ENCODE peak calls at places on chromosome 22, in seven cellular contexts. U, Z, Q, K, N, O and J are unnamed samples.

GRCh38 chr22:38981005-38981658 is 1.0 kb upstream of the APOBEC3B start:
- DNase-seq in U (peak), Z (no peak), Q (no peak), K (peak), N (no peak), O (peak), J (no peak)

GRCh38 chr22:44424867-44425351 is 73.1 kb downstream of the RTL6 start:
- DNase-seq in U (no peak), Z (no peak), Q (no peak), K (no peak), N (no peak), O (no peak), J (no peak)

GRCh38 chr22:29244785-29245625 is 22.8 kb downstream of the RHBDD3 start:
- DNase-seq in U (no peak), Z (no peak), Q (no peak), K (no peak), N (no peak), O (peak), J (no peak)

GRCh38 chr22:37636186-37636948 is 3.1 kb upstream of the SH3BP1 start:
- DNase-seq in U (no peak), Z (peak), Q (no peak), K (no peak), N (peak), O (no peak), J (no peak)

GRCh38 chr22:20249797-20250354 is 18.2 kb downstream of the RTN4R start:
- DNase-seq in U (no peak), Z (no peak), Q (peak), K (no peak), N (no peak), O (peak), J (no peak)

GRCh38 chr22:33652596-33652995 is 267.7 kb downstream of the LARGE1 start:
- DNase-seq in U (peak), Z (no peak), Q (no peak), K (no peak), N (no peak), O (no peak), J (no peak)

GRCh38 chr22:42116848-42117424 is 13.7 kb downstream of the CYP2D6 start:
- DNase-seq in U (peak), Z (no peak), Q (no peak), K (peak), N (no peak), O (peak), J (no peak)

GRCh38 chr22:38257170-38257569 is 15.6 kb downstream of the TMEM184B start:
- DNase-seq in U (no peak), Z (no peak), Q (no peak), K (no peak), N (no peak), O (no peak), J (no peak)

GRCh38 chr22:42243802-42244060 is 26.7 kb downstream of the TCF20 start:
- DNase-seq in U (no peak), Z (no peak), Q (no peak), K (no peak), N (no peak), O (no peak), J (no peak)

GRCh38 chr22:42347281-42347824 is 76.9 kb upstream of the TCF20 start:
- DNase-seq in U (no peak), Z (no peak), Q (no peak), K (no peak), N (no peak), O (no peak), J (no peak)

GRCh38 chr22:26431151-26431995 is 2.3 kb downstream of the ASPHD2 start:
- DNase-seq in U (no peak), Z (no peak), Q (no peak), K (no peak), N (no peak), O (no peak), J (no peak)

GRCh38 chr22:43092085-43092484 is 2.9 kb upstream of the TTLL1 start:
- DNase-seq in U (no peak), Z (peak), Q (no peak), K (no peak), N (no peak), O (no peak), J (no peak)

GRCh38 chr22:44595841-44596341 is 97.9 kb upstream of the RTL6 start:
- DNase-seq in U (no peak), Z (no peak), Q (no peak), K (no peak), N (no peak), O (peak), J (no peak)

GRCh38 chr22:44442856-44443595 is 55.0 kb downstream of the RTL6 start:
- DNase-seq in U (no peak), Z (no peak), Q (no peak), K (no peak), N (no peak), O (no peak), J (no peak)

GRCh38 chr22:37843746-37844089 is 416 bp downstream of the ANKRD54 start:
- DNase-seq in U (peak), Z (peak), Q (no peak), K (peak), N (no peak), O (peak), J (no peak)

GRCh38 chr22:44211946-44212930 is 31.5 kb downstream of the PARVG start:
- DNase-seq in U (no peak), Z (no peak), Q (no peak), K (no peak), N (no peak), O (no peak), J (no peak)

DNA sequence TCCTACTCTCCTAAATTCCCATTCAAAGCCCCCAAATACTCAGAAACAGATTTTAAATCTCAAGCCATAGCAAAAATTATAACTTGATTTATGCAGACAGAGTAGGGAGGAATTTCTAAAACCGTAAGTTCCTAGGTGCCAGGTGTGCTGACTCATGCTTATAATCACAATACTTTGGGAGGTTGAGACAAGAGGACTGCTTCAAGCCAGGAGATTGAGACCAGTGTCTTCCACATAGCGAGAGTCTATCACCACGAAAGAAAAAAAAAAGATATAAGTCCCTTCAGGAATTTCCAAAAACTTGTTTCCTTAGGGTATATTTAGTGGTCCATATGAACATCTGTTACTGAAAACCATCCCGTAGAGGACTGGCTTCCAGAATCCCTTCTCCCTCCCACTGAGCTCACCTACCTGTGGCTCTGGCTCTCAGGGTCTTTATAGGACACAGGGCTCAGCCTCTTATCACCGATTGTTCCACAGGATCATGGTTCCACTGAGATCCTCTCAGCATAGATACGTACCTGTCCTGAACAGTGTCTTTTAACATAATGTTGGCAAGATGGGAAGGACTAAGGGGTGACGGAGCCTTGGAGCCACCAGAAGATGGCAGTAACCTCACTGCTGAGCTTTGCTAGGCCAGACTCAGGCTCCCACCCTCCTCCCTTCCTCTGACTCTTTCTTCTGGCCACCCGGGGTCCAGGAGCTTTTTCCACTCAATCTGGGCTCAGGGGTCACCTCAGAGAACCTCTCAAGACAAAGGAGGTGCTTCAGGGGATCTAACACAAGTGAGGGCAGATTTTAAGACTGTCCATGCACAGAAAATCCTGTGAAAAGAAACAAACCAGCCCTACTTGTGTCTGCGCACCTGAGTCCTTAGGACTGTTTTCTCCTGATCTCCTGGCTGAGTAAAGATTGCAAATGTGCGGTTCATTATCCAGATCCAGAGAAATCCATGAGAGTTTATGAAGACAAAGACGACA is 117.5 kb upstream of the TOP3B start:
- DNase-seq in U (peak), Z (peak), Q (no peak), K (peak), N (no peak), O (no peak), J (no peak)
- TF ChIP-seq CTCF in U (peak), Z (no peak), Q (no peak), K (peak), N (no peak), O (no peak), J (no peak)

GRCh38 chr22:23376256-23376655 is 195.9 kb downstream of the BCR start:
- DNase-seq in U (peak), Z (peak), Q (no peak), K (peak), N (no peak), O (no peak), J (no peak)
- TF ChIP-seq CTCF in U (peak), Z (no peak), Q (no peak), K (peak), N (no peak), O (no peak), J (peak)

DNA sequence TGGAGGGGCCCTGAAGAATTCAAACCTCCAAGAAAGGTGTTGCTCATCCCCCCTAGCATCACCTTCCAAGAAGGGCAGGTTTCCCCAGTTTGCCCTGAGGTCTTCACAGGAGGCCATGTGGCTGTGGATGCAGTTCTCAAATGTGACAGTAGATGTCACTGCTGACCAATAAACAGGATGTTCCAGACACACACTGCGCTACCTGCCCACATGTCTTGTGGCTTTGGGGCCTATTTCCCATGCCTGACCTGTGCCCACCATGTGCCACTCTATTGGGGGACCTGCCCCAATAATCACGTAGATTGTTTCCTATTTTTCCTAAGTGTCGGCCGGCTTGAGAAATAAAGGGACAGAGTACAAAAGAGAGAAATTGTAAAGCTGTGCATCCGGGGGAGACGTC is 4.5 kb downstream of the GSTT2 start:
- DNase-seq in U (no peak), Z (peak), Q (no peak), K (peak), N (no peak), O (peak), J (no peak)
- TF ChIP-seq CTCF in U (no peak), Z (peak), Q (no peak), K (peak), N (no peak), O (peak), J (peak)

DNA sequence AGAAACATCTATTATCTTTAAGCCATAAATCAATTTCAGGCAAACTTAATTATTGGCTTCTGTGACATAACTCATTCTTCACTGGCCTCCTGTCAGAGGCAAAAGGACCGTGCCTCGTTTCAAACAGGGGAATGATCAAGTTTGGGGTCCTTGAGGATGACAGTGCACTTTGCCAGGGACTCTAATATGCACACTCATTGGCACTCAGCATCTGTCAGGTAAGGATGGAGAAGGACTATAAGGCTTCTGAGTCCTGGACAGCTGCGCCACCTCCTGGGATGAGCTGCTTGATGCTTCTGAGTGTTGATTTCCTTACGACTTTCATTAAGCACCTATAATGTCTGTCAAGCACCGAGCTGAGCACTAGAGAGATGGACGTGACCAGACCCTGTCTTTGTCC is 20.2 kb downstream of the BPIFC start:
- DNase-seq in U (peak), Z (no peak), Q (no peak), K (peak), N (no peak), O (no peak), J (no peak)
- TF ChIP-seq CTCF in U (peak), Z (no peak), Q (peak), K (peak), N (no peak), O (no peak), J (peak)

GRCh38 chr22:36467042-36467810 is 14.2 kb downstream of the TXN2 start:
- DNase-seq in U (no peak), Z (no peak), Q (no peak), K (no peak), N (no peak), O (peak), J (no peak)

GRCh38 chr22:36466258-36466657 is 15.2 kb downstream of the TXN2 start:
- DNase-seq in U (no peak), Z (no peak), Q (no peak), K (no peak), N (no peak), O (peak), J (no peak)

GRCh38 chr22:36464715-36465231 is 16.7 kb downstream of the TXN2 start:
- DNase-seq in U (no peak), Z (no peak), Q (no peak), K (no peak), N (no peak), O (peak), J (no peak)

GRCh38 chr22:36463783-36464184 is 17.7 kb downstream of the TXN2 start:
- DNase-seq in U (no peak), Z (no peak), Q (no peak), K (no peak), N (no peak), O (peak), J (no peak)

GRCh38 chr22:36465232-36466021 is 16.0 kb downstream of the TXN2 start:
- DNase-seq in U (peak), Z (no peak), Q (no peak), K (no peak), N (peak), O (peak), J (no peak)
- TF ChIP-seq CTCF in U (no peak), Z (no peak), Q (no peak), K (no peak), N (no peak), O (no peak), J (no peak)

DNA sequence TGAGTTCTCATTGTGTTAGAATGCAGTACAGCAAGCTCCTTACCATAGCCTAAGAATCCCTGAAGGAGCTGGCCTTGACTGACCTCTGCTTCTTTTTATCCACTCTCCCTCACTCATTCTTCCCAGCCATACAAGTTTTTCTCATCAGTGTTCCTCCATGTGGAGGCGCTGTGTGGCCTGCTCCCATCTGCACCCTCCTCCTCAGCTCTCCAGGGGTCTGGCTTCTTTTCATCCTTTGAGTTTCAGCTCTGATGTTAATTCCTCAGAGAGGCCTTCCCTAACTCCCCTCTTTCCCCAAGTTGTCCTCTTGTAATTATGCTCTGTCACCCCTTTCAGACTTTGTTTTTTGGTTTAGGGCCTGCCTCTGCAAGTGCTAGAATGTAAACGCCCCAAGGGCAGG is 144.8 kb downstream of the WNT7B start:
- DNase-seq in U (no peak), Z (no peak), Q (no peak), K (no peak), N (no peak), O (no peak), J (no peak)
- TF ChIP-seq CTCF in U (no peak), Z (no peak), Q (no peak), K (no peak), N (no peak), O (no peak), J (no peak)